ENCODE peak calls at places on chromosomes 16 and 17, in eight cellular contexts. R is NCI-H345; N is stimulated activated CD4-positive, alpha-beta T cell treated with anti-CD3 and anti-CD28 coated beads, Interleukin-4, amount 100 ng/mL, for 48 hours; D is HT1080; F is stimulated activated naive CD4-positive, alpha-beta T cell; Q is NCI-H82; U is Right ventricle myocardium superior; B is kidney epithelial cell. I is an unnamed sample.

GRCh38 chr17:40190197-40191021 is 13.1 kb downstream of the RAPGEFL1 start:
- DNase-seq in R (peak; percentile 72), N (no peak), D (no peak), F (peak; percentile 12), Q (peak; percentile 58), U (no peak), B (no peak), I (no peak)

GRCh38 chr16:14559809-14560227 is 70.2 kb downstream of the PARN start:
- DNase-seq in R (no peak), N (no peak), D (no peak), F (no peak), Q (no peak), U (no peak), B (no peak), I (peak; percentile 87)

GRCh38 chr17:45022655-45023339 is 28.6 kb downstream of the DCAKD start:
- DNase-seq in R (no peak), N (no peak), D (no peak), F (no peak), Q (peak; percentile 99), U (no peak), B (no peak), I (no peak)

GRCh38 chr17:82517230-82517865 is 2.2 kb upstream of the FOXK2 start:
- DNase-seq in R (no peak), N (no peak), D (no peak), F (no peak), Q (no peak), U (no peak), B (no peak), I (no peak)

GRCh38 chr16:71367243-71367976 is 8.9 kb downstream of the CALB2 start:
- DNase-seq in R (peak; percentile 12), N (peak; percentile 51), D (peak; percentile 56), F (no peak), Q (peak; percentile 75), U (no peak), B (no peak), I (no peak)

GRCh38 chr16:35732046-35732810 is 2272.8 kb downstream of the TP53TG3F start:
- DNase-seq in R (no peak), N (no peak), D (no peak), F (no peak), Q (no peak), U (no peak), B (no peak), I (no peak)

GRCh38 chr16:21336231-21336630 is 58.1 kb upstream of the CRYM start:
- DNase-seq in R (no peak), N (no peak), D (no peak), F (no peak), Q (no peak), U (no peak), B (no peak), I (no peak)

GRCh38 chr17:2215616-2216364 is 87.8 kb downstream of the SMG6 start:
- DNase-seq in R (no peak), N (peak; percentile 45), D (peak; percentile 82), F (peak; percentile 64), Q (peak; percentile 23), U (peak; percentile 86), B (no peak), I (no peak)

GRCh38 chr17:72208832-72209231 is 88.0 kb downstream of the SOX9 start:
- DNase-seq in R (no peak), N (no peak), D (no peak), F (no peak), Q (no peak), U (no peak), B (no peak), I (no peak)

GRCh38 chr16:81528258-81528657 is 83.7 kb downstream of the CMIP start:
- DNase-seq in R (no peak), N (no peak), D (no peak), F (no peak), Q (no peak), U (no peak), B (no peak), I (no peak)

GRCh38 chr16:87524407-87524806 is 31.6 kb upstream of the ZCCHC14 start:
- DNase-seq in R (no peak), N (no peak), D (no peak), F (no peak), Q (no peak), U (no peak), B (no peak), I (no peak)

I was measured in left lobe of liver.